ENCODE peak calls at places on chromosome 18, in six cellular contexts. A is lung, F is colonic mucosa, U is K562, B is left lung, Y is cardiac muscle cell. R is an unnamed sample. For H3K4me1, the result is how much of the 10 kb centered on the place peaks cover.

GRCh38 chr18:58559427-58560186 is 69.3 kb downstream of the ALPK2 start:
- DNase-seq in A (no peak), F (no peak), U (no peak), B (no peak), Y (no peak), R (no peak)

GRCh38 chr18:58581265-58581664 is 47.6 kb downstream of the ALPK2 start:
- DNase-seq in A (no peak), F (no peak), U (no peak), B (no peak), Y (peak), R (no peak)

GRCh38 chr18:3489462-3489861 is 39.5 kb downstream of the TGIF1 start:
- DNase-seq in A (no peak), F (no peak), U (no peak), B (no peak), Y (no peak), R (no peak)

GRCh38 chr18:40917096-40917495 is 1037.9 kb upstream of the PIK3C3 start:
- DNase-seq in A (no peak), F (no peak), U (no peak), B (no peak), Y (no peak), R (no peak)

GRCh38 chr18:62437520-62438329 is 85.1 kb upstream of the ZCCHC2 start:
- DNase-seq in A (no peak), F (no peak), U (peak), B (peak), Y (peak), R (no peak)

GRCh38 chr18:64409511-64409910 is 260.6 kb upstream of the LINC00305 start:
- DNase-seq in A (no peak), F (no peak), U (no peak), B (no peak), Y (peak), R (peak)

GRCh38 chr18:44651453-44651852 is 29.2 kb upstream of the SETBP1 start:
- DNase-seq in A (peak), F (no peak), U (peak), B (no peak), Y (peak), R (no peak)

GRCh38 chr18:36410346-36410745 is 112.8 kb downstream of the FHOD3 start:
- DNase-seq in A (no peak), F (no peak), U (no peak), B (no peak), Y (no peak), R (no peak)

GRCh38 chr18:63570721-63571120 is 16.4 kb upstream of the SERPINB13 start:
- DNase-seq in A (no peak), F (no peak), U (no peak), B (no peak), Y (no peak), R (no peak)

GRCh38 chr18:11728247-11728646 is 39.2 kb downstream of the GNAL start:
- DNase-seq in A (no peak), F (no peak), U (peak), B (no peak), Y (peak), R (no peak)

GRCh38 chr18:11736656-11737055 is 47.6 kb downstream of the GNAL start:
- DNase-seq in A (no peak), F (no peak), U (no peak), B (no peak), Y (peak), R (no peak)

GRCh38 chr18:11729556-11729955 is 40.5 kb downstream of the GNAL start:
- DNase-seq in A (no peak), F (no peak), U (no peak), B (no peak), Y (no peak), R (no peak)

DNA sequence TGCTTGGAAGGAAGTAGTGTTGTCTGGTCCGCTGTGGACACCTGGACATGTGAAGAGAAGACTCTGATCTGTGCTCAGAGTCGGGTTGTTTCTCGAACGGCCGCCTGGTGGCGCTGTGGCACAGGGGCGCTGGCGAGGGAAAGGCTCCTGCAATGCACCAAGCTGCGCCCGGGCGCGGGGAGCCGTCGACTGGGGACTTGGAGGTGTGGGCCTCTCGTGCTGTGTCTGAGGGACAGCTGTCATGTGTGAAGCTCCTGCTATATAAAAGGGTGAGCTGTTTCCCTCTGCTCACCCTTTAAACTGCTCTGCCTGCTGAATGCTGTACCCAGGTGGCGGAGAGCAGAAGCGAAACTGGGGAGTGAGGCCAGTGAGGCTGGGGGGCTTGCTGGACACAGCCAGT is 44.0 kb downstream of the GNAL start:
- DNase-seq in A (peak), F (peak), U (peak), B (peak), Y (peak), R (peak)
- H3K4me3 ChIP-seq in A (no peak), F (peak), U (no peak), B (no peak), Y (no peak), R (no peak)

DNA sequence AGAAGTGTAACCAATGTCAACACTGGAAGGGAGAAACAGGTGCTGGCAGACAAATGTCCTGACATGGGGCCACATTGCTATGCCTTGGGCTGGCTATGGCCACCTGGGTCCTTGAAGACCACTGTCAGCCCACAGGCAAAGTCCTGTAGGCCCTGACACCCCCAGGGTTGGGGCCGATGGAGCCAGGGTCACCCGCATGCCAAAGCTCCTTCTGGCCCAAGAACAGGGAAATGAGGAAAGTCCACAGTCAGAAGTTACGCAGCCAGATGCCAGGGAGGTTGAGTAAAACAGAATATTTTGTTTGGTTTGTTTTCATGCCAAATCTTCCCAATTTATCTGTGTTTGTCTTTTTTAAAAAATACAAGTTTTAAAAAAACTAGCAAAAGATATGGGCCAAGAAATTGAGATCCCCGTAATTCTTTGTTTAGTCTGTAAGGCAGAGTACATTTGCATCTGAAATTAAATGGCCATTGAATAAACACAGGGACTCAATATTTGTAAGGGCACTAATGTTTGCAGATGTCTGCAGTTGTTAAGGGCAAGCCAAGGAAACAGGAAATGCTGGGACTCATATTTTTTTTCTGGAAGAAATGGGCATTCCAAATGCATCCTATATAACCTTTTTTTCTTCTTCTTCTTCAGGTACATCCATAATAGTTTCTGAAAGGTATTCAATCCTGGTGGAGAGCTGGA is 186.4 kb downstream of the FAM210A start:
- DNase-seq in A (no peak), F (no peak), U (no peak), B (no peak), Y (no peak), R (no peak)
- H3K4me1 ChIP-seq in A (under half), F (under half), U (under half), B (under half), Y (under half), R (under half)

GRCh38 chr18:48136544-48137353 is 206.3 kb upstream of the SMAD2 start:
- DNase-seq in A (peak), F (peak), U (no peak), B (peak), Y (no peak), R (peak)
- H3K4me3 ChIP-seq in A (peak), F (peak), U (no peak), B (peak), Y (peak), R (peak)

GRCh38 chr18:77103181-77103875 is 29.3 kb downstream of the MBP start:
- DNase-seq in A (no peak), F (no peak), U (no peak), B (no peak), Y (peak), R (no peak)

GRCh38 chr18:77102246-77103040 is 30.1 kb downstream of the MBP start:
- DNase-seq in A (no peak), F (no peak), U (no peak), B (no peak), Y (peak), R (no peak)

GRCh38 chr18:77099501-77100370 is 32.8 kb downstream of the MBP start:
- DNase-seq in A (no peak), F (no peak), U (no peak), B (no peak), Y (no peak), R (no peak)

GRCh38 chr18:77100751-77101355 is 31.7 kb downstream of the MBP start:
- DNase-seq in A (no peak), F (no peak), U (no peak), B (no peak), Y (peak), R (no peak)

DNA sequence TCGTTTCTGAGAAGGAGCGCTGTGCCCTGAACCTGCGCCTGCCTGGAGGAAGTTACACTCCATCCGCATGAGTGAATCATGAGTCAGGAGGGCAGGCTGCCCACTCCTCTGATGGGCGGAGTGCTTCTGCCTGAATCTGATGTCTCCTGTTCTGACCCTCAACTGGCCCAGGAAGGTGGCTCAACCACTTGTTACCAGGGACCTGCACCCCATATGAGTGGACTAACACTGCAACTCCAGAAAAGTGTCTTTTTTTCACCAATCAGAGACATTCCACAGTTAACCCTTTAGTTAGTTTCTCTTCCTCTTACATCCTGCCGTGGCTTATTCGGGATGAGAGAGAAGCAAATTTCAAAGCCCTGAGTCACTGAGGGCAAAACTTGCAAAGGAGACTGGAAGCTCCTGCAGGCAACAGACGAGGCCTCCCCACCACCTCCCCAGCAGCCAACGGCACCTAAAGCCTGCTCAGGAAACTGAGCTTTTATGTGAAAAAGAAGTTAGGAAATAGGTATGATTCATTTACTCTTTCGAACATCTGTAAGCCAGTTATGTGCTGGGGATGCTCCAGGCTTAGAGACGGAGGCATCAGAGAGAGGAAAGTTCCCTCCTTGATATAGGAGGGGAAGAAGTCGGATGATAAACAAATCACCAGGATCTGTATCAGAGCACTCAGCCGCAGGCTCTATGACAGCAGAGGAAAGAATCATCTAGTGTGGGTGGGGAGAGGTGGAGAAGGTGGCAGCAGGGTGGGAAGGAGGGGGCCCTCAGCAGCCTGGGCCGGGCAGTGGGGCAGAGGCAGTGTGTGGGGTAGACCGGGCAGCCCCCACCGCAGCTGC is 31.0 kb downstream of the MBP start:
- DNase-seq in A (peak), F (peak), U (no peak), B (peak), Y (peak), R (peak)
- H3K4me1 ChIP-seq in A (under half), F (under half), U (under half), B (under half), Y (under half), R (under half)

DNA sequence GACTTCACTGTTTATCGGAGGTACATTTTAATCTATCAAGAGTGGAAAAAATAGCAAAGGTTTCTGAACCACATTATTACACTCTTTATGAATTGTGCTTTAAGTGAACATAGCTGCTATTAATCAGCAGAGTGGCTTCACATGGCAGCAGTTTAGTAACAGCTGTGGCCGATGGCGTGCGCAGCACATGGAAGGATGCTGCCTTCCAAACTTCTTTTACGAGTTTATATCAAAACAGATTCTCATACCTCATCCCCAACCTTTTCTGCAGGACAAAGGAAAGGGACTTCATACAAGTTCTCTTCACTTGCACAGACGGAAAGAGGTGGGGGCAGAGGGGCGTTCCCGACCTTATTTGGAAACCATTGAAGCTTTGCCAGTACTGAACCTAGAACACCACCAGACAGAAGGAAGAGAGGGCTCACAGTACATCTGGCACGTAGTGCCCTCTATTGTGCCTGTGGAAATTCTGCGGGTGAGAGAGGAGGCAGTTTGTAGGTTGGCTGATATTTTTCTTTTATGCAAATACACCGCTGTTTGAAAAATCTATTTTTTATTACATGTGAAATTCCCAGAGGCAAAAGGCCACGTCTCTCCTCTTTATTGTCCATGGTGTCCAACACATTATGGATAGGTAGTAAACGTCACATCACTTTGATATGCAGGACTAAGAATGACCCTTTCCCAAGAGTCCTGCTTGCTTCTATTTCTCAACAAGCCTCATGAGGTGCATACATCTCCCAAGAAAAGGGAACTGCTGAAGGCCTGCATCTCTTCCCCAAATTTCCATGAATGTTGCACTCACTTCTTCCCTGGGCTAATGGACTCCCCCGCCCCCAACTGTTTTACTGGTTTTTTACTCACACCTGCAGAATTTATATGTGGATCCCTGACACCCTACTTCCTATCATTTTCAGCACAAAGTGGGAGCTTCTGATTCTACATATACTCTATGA is 31.4 kb downstream of the COLEC12 start:
- DNase-seq in A (no peak), F (no peak), U (no peak), B (no peak), Y (no peak), R (no peak)
- H3K4me3 ChIP-seq in A (no peak), F (no peak), U (no peak), B (no peak), Y (no peak), R (no peak)

R was measured in thyroid gland.